ENCODE peak calls at places on chromosome 19, in five cellular contexts. M is endothelial cell of umbilical vein, U is stomach, J is esophagus squamous epithelium, G is uterus. D is an unnamed sample. For H3K4me1, the result is how much of the 10 kb centered on the place peaks cover.

GRCh38 chr19:17159466-17160393 is 55.4 kb upstream of the USE1 start:
- DNase-seq in G (no peak), U (no peak), J (no peak), M (no peak), D (no peak)

GRCh38 chr19:489418-490196 is 6.7 kb upstream of the MADCAM1 start:
- DNase-seq in G (no peak), M (peak), U (no peak), J (no peak), D (no peak)

GRCh38 chr19:19551862-19552192 is 13.8 kb downstream of the CILP2 start:
- DNase-seq in G (no peak), M (no peak), J (no peak), U (no peak), D (no peak)

GRCh38 chr19:7109678-7110289 is 40.3 kb downstream of the ZNF557 start:
- DNase-seq in M (no peak), J (no peak), U (no peak), G (no peak), D (no peak)

GRCh38 chr19:33293255-33294057 is 8.9 kb downstream of the CEBPA start:
- DNase-seq in M (no peak), G (peak), J (no peak), U (no peak), D (no peak)

GRCh38 chr19:34173145-34173956 is 1.0 kb downstream of the LSM14A start:
- DNase-seq in J (no peak), G (peak), M (peak), U (peak), D (no peak)

GRCh38 chr19:45403781-45404556 is 900 bp downstream of the PPP1R13L start:
- DNase-seq in J (no peak), G (no peak), U (peak), M (peak), D (no peak)

GRCh38 chr19:53873451-53874383 is 6.0 kb downstream of the MYADM start:
- DNase-seq in J (no peak), U (no peak), G (no peak), M (no peak), D (no peak)

GRCh38 chr19:44735011-44735410 is 13.5 kb upstream of the BCL3 start:
- DNase-seq in G (no peak), M (no peak), J (no peak), U (no peak), D (no peak)

GRCh38 chr19:46355234-46355990 is 8.5 kb downstream of the PPP5C start:
- DNase-seq in M (no peak), G (no peak), J (no peak), U (no peak), D (no peak)

GRCh38 chr19:48400018-48400742 is 6.7 kb downstream of the GRIN2D start:
- DNase-seq in G (no peak), U (peak), J (no peak), M (peak), D (no peak)

GRCh38 chr19:40322271-40322610 is 26.0 kb downstream of the C19orf47 start:
- DNase-seq in J (no peak), G (no peak), U (no peak), M (no peak), D (no peak)

GRCh38 chr19:29596080-29596479 is 10.0 kb upstream of the POP4 start:
- DNase-seq in U (no peak), J (no peak), G (no peak), M (no peak), D (no peak)

GRCh38 chr19:44752816-44753618 is 4.5 kb downstream of the BCL3 start:
- DNase-seq in G (peak), M (peak), J (peak), U (peak), D (no peak)

GRCh38 chr19:44772969-44773368 is 4.7 kb upstream of the CBLC start:
- DNase-seq in G (no peak), U (no peak), J (no peak), M (no peak), D (no peak)

GRCh38 chr19:53394522-53394973 is 401 bp upstream of the ZNF765 start:
- DNase-seq in M (no peak), G (peak), U (peak), J (no peak), D (no peak)

GRCh38 chr19:7916137-7916907 is 1.7 kb downstream of the TGFBR3L start:
- DNase-seq in M (no peak), J (no peak), G (no peak), U (peak), D (no peak)

GRCh38 chr19:11203194-11204075 is 6.1 kb upstream of the KANK2 start:
- DNase-seq in J (no peak), M (peak), G (peak), U (peak), D (peak)

GRCh38 chr19:46718157-46718933 is 1.4 kb upstream of the PRKD2 start:
- DNase-seq in U (peak), G (no peak), M (no peak), J (no peak), D (no peak)

GRCh38 chr19:33946535-33947323 is 150.1 kb downstream of the KCTD15 start:
- DNase-seq in G (no peak), U (no peak), M (no peak), J (no peak), D (no peak)

GRCh38 chr19:44891016-44891882 is at the start of gene TOMM40:
- DNase-seq in J (peak), G (peak), M (no peak), U (peak), D (no peak)

GRCh38 chr19:14114854-14115253 is 2.7 kb downstream of the PRKACA start:
- DNase-seq in G (no peak), M (no peak), J (no peak), U (peak), D (no peak)

GRCh38 chr19:48982280-48982679 is 10.8 kb downstream of the GYS1 start:
- DNase-seq in G (no peak), U (no peak), M (no peak), J (no peak), D (no peak)

GRCh38 chr19:1232652-1233360 is 5.0 kb downstream of the CBARP start:
- DNase-seq in M (peak), U (peak), J (no peak), G (peak), D (no peak)

GRCh38 chr19:33368074-33368864 is 5.2 kb upstream of the CEBPG start:
- DNase-seq in U (no peak), J (no peak), M (no peak), G (no peak), D (no peak)

GRCh38 chr19:46192990-46193650 is 36.4 kb upstream of the IGFL1 start:
- DNase-seq in G (no peak), U (no peak), M (no peak), J (no peak), D (no peak)

GRCh38 chr19:34428549-34429285 is 536 bp downstream of the UBA2 start:
- DNase-seq in G (no peak), M (peak), U (peak), J (no peak), D (no peak)

GRCh38 chr19:7500811-7501450 is 12.1 kb upstream of the PEX11G start:
- DNase-seq in M (peak), J (no peak), U (peak), G (no peak), D (no peak)

GRCh38 chr19:56987184-56987583 is 132.6 kb upstream of the USP29 start:
- DNase-seq in G (no peak), U (no peak), M (no peak), J (no peak), D (no peak)

GRCh38 chr19:17281391-17282304 is at the start of gene ANKLE1:
- DNase-seq in J (no peak), M (no peak), G (no peak), U (peak), D (no peak)

GRCh38 chr19:28618504-28618903 is 594.4 kb downstream of the UQCRFS1 start:
- DNase-seq in M (no peak), U (no peak), J (no peak), G (no peak), D (no peak)

GRCh38 chr19:10365518-10365917 is 14.9 kb downstream of the TYK2 start:
- DNase-seq in U (no peak), G (no peak), J (no peak), M (no peak), D (no peak)

GRCh38 chr19:42465827-42466280 is 23.1 kb upstream of the CXCL17 start:
- DNase-seq in M (no peak), J (no peak), G (no peak), U (no peak), D (no peak)

GRCh38 chr19:55838251-55838650 is 1.9 kb downstream of the NLRP4 start:
- DNase-seq in U (no peak), M (no peak), J (no peak), G (no peak), D (no peak)

GRCh38 chr19:480016-480855 is 16.1 kb upstream of the MADCAM1 start:
- DNase-seq in J (no peak), G (peak), M (peak), U (peak), D (no peak)

GRCh38 chr19:55173717-55174409 is 6.2 kb downstream of the SYT5 start:
- DNase-seq in J (no peak), M (no peak), U (peak), G (peak), D (no peak)

GRCh38 chr19:44718441-44719261 is 19.7 kb downstream of the CEACAM16 start:
- DNase-seq in G (peak), M (peak), J (no peak), U (peak), D (no peak)

GRCh38 chr19:38803543-38803942 is 9.2 kb downstream of the LGALS4 start:
- DNase-seq in J (no peak), U (no peak), G (no peak), M (no peak), D (no peak)
- TF ChIP-seq POLR2A in J (no peak), U (no peak), G (no peak), M (no peak), D (no peak)

GRCh38 chr19:13031917-13032623 is 36.8 kb downstream of the NFIX start:
- DNase-seq in J (no peak), M (no peak), G (no peak), U (no peak), D (no peak)

GRCh38 chr19:13028027-13028426 is 32.8 kb downstream of the NFIX start:
- DNase-seq in G (no peak), J (no peak), U (no peak), M (no peak), D (no peak)

GRCh38 chr19:13029301-13029880 is 34.1 kb downstream of the NFIX start:
- DNase-seq in U (no peak), J (no peak), G (no peak), M (no peak), D (no peak)

GRCh38 chr19:13027557-13027956 is 32.3 kb downstream of the NFIX start:
- DNase-seq in G (no peak), J (no peak), U (no peak), M (peak), D (no peak)

GRCh38 chr19:13029893-13030292 is 34.6 kb downstream of the NFIX start:
- DNase-seq in M (peak), J (no peak), G (no peak), U (peak), D (no peak)
- TF ChIP-seq CTCF in M (peak), J (peak), G (no peak), U (peak), D (peak)

GRCh38 chr19:18322759-18323460 is at the start of gene LSM4:
- DNase-seq in G (peak), J (peak), M (peak), U (peak), D (peak)

GRCh38 chr19:18319591-18320135 is 3.2 kb downstream of the LSM4 start:
- DNase-seq in G (no peak), J (no peak), U (peak), M (no peak), D (no peak)

GRCh38 chr19:18322318-18322758 is 538 bp downstream of the LSM4 start:
- DNase-seq in U (peak), G (no peak), J (no peak), M (peak), D (no peak)

GRCh38 chr19:18320865-18321728 is 1.8 kb downstream of the LSM4 start:
- DNase-seq in U (peak), M (peak), G (no peak), J (no peak), D (no peak)

GRCh38 chr19:18321729-18322091 is 1.2 kb downstream of the LSM4 start:
- DNase-seq in U (no peak), J (no peak), G (no peak), M (no peak), D (no peak)
- H3K4me1 ChIP-seq in U (half or more), J (half or more), G (under half), M (half or more), D (under half)

DNA sequence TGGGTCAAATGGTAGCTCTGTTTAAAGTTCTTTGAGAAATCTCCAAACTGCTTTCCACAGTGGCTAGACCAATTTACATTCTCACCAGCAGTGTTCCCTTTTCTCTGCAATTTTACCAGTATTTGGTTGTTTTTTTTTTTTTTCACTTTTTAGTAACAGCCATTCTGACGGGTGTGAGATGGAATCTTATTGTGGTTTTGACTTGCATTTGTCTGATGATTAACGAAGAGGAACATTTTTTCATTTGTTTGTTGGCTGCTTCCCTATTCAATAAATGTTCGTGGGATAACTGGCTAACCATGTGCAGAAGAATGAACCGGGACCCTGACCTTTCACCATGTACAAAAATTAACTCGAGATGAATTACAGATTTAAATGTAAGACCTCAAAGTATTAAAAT is 31.2 kb downstream of the CYP4F2 start:
- DNase-seq in J (no peak), G (no peak), M (no peak), U (no peak), D (no peak)
- TF ChIP-seq POLR2A in J (no peak), G (no peak), M (no peak), U (no peak), D (no peak)

DNA sequence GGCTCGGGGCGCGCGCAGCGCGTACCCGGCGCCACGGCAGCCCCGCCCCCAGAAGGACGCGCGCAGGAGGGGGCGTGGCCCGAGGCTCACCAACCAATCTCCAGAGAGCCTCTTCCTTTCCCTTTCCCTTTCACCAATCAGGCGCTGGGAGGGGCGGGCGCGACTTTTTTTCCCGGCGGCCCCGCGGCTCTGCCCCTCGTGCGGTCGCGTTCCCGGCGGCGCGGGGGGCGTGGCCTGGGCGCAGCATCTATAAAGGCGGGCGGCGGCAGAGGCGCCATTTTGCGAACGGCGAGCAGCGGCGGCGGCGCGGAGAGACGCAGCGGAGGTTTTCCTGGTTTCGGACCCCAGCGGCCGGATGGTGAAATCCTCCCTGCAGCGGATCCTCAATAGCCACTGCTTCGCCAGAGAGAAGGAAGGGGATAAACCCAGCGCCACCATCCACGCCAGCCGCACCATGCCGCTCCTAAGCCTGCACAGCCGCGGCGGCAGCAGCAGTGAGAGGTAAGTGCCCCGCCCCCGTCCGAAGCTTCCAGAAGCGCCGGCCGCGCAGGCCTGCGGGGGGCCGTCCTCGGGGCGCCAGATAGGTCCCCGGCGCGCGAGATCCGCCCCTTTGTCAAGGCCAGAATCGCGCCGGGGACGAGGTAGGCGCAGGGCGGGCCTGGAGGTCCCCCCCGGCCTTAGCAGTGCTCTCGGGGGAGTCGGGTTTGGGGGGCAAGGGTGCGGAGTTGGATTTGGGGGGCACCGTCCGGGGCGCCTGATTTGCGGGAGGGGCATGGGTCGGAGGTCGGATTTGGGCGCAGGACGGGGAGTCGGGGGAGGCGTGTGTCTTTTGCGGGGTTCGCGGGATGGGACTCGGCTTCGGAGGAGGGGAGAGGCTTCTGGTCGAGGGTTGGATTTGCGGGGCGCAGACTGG is 12.5 kb downstream of the PEAK3 start:
- DNase-seq in U (peak), J (peak), M (peak), G (peak), D (peak)
- TF ChIP-seq CTCF in U (no peak), J (peak), M (no peak), G (peak), D (peak)

GRCh38 chr19:3667766-3668165 is 32.5 kb downstream of the PIP5K1C start:
- DNase-seq in U (no peak), M (no peak), G (no peak), J (no peak), D (no peak)
- H3K4me1 ChIP-seq in U (under half), M (under half), G (under half), J (under half), D (half or more)

GRCh38 chr19:5870986-5871394 is 650 bp upstream of the FUT5 start:
- DNase-seq in J (no peak), M (no peak), G (no peak), U (no peak), D (no peak)
- TF ChIP-seq POLR2A in J (no peak), M (no peak), G (no peak), U (no peak), D (no peak)

GRCh38 chr19:15244808-15245207 is 12.6 kb upstream of the EPHX3 start:
- DNase-seq in M (no peak), G (no peak), J (no peak), U (no peak), D (no peak)

GRCh38 chr19:15244106-15244803 is 12.0 kb upstream of the EPHX3 start:
- DNase-seq in J (no peak), U (no peak), G (no peak), M (no peak), D (no peak)

GRCh38 chr19:15247107-15248014 is 15.1 kb upstream of the EPHX3 start:
- DNase-seq in U (no peak), M (no peak), J (no peak), G (no peak), D (no peak)

GRCh38 chr19:15246198-15246481 is 13.9 kb upstream of the EPHX3 start:
- DNase-seq in G (no peak), M (no peak), U (no peak), J (no peak), D (no peak)

DNA sequence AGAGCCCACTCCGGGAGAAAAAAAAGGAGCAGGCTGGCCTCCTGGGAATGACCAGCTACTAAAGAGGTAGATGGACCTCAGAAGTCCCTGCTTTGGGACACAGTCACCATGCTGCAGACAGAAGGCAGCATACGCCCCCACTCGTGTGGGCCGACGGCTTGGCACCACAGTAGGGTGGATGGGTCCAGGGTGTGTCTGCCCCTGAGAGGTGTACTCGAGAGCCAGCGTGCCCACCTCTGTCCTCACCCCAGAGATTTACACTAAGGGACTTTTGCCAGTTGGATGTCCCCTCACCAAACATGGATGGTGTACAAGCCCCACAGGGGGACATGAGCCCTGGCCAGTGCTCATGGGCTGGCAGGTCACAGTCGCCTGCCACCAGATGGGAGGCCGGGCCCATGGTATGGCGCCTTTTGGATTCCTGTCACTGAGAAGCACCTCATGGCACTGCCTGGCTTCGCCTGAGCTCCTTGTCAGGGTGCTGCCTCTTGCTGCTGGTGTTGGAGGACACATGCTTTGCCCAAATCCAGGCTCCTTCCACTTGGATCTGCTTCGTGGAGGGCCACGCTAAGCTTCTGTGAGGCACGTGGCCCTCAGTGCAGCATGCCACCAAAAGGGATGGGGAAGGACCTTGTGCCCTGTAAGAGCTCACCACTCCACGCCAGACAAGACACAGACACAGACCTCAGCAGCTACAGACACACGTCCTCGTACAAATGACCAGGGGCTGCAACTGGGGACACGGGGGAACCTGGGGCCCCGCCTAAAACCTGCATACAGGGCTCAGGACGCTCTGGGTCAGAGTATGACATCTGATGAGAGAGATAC is 13.3 kb upstream of the EPHX3 start:
- DNase-seq in M (no peak), G (no peak), U (no peak), J (no peak), D (no peak)
- TF ChIP-seq CTCF in M (no peak), G (no peak), U (no peak), J (no peak), D (no peak)

DNA sequence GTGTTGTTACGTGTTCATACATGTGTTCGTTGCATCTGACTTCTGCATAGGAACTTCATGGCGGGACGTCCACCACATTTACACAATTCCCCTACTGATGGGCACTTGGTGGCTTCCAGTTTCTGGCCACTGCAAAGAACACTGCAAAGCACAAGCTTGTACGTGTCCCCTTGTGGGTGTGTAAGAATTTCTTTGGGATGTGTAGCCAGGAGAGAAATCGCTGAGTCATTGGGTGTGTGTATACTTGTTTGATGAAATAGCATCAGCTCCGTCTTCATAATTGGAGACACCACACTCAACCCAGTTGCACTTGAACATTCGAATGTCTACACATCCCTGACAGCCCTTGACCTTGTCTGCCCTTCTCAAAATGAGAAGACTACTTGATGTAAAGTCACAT is 19.2 kb downstream of the KLK5 start:
- DNase-seq in U (no peak), J (no peak), M (no peak), G (no peak), D (no peak)
- H3K4me1 ChIP-seq in U (under half), J (under half), M (under half), G (under half), D (under half)

D was measured in vagina.